ENCODE peak calls at places on chromosomes 1 and 21, in five cellular contexts. A is BJ, X is left lung, G is HL-60, I is fibroblast of mammary gland. Y is an unnamed sample.

GRCh38 chr1:192878249-192878648 is 69.4 kb downstream of the RGS2 start:
- DNase-seq in A (no peak), X (no peak), G (no peak), I (peak; percentile 62), Y (no peak)

GRCh38 chr1:2274968-2275475 is 46.9 kb downstream of the SKI start:
- DNase-seq in A (no peak), X (peak; percentile 76), G (no peak), I (no peak), Y (no peak)

GRCh38 chr1:64685942-64686341 is 58.9 kb upstream of the RAVER2 start:
- DNase-seq in A (no peak), X (no peak), G (no peak), I (no peak), Y (no peak)

GRCh38 chr21:34524671-34525601 is 12.9 kb upstream of the KCNE1 start:
- DNase-seq in A (no peak), X (no peak), G (no peak), I (peak; percentile 81), Y (no peak)

GRCh38 chr1:21931171-21932093 is 5.7 kb downstream of the HSPG2 start:
- DNase-seq in A (peak; percentile 65), X (peak; percentile 93), G (no peak), I (peak; percentile 89), Y (no peak)

GRCh38 chr1:156160744-156161181 is 7.4 kb downstream of the SEMA4A start:
- DNase-seq in A (no peak), X (peak; percentile 85), G (no peak), I (peak; percentile 58), Y (no peak)

GRCh38 chr1:84721152-84721551 is 30.9 kb upstream of the SSX2IP start:
- DNase-seq in A (peak; percentile 19), X (no peak), G (no peak), I (peak; percentile 80), Y (no peak)

GRCh38 chr1:151934048-151934493 is 24.8 kb upstream of the THEM4 start:
- DNase-seq in A (no peak), X (no peak), G (no peak), I (peak; percentile 68), Y (no peak)

GRCh38 chr1:22944656-22945055 is 28.0 kb downstream of the LACTBL1 start:
- DNase-seq in A (no peak), X (no peak), G (no peak), I (no peak), Y (no peak)

GRCh38 chr1:169142129-169142528 is 35.6 kb downstream of the ATP1B1 start:
- DNase-seq in A (no peak), X (no peak), G (no peak), I (no peak), Y (no peak)

GRCh38 chr1:59522925-59523505 is 226.1 kb downstream of the FGGY start:
- DNase-seq in A (no peak), X (no peak), G (no peak), I (no peak), Y (no peak)

GRCh38 chr21:37225440-37225839 is 41.7 kb downstream of the VPS26C start:
- DNase-seq in A (no peak), X (no peak), G (no peak), I (no peak), Y (no peak)

GRCh38 chr1:8371372-8371991 is 53.6 kb downstream of the SLC45A1 start:
- DNase-seq in A (no peak), X (no peak), G (no peak), I (peak; percentile 33), Y (no peak)

GRCh38 chr1:1014896-1015681 is 1.8 kb downstream of the ISG15 start:
- DNase-seq in A (no peak), X (no peak), G (no peak), I (no peak), Y (peak; percentile 43)

GRCh38 chr1:54564312-54565112 is 16.5 kb downstream of the ACOT11 start:
- DNase-seq in A (no peak), X (peak; percentile 87), G (no peak), I (no peak), Y (peak; percentile 24)

GRCh38 chr1:225834417-225835329 is 24.7 kb downstream of the EPHX1 start:
- DNase-seq in A (peak; percentile 39), X (no peak), G (no peak), I (peak; percentile 90), Y (no peak)

GRCh38 chr1:23149110-23149509 is 19.5 kb downstream of the LUZP1 start:
- DNase-seq in A (no peak), X (no peak), G (no peak), I (no peak), Y (no peak)

GRCh38 chr21:28537371-28538079 is 455.2 kb downstream of the LTN1 start:
- DNase-seq in A (peak; percentile 99), X (no peak), G (no peak), I (peak; percentile 100), Y (no peak)

GRCh38 chr1:76218888-76219588 is 144.5 kb downstream of the ST6GALNAC3 start:
- DNase-seq in A (no peak), X (no peak), G (no peak), I (no peak), Y (no peak)

GRCh38 chr1:151837197-151837596 is 2.4 kb downstream of the C2CD4D start:
- DNase-seq in A (no peak), X (no peak), G (no peak), I (no peak), Y (no peak)

GRCh38 chr1:225813250-225813964 is 3.5 kb downstream of the EPHX1 start:
- DNase-seq in A (no peak), X (no peak), G (peak; percentile 92), I (peak; percentile 79), Y (no peak)

GRCh38 chr1:90357980-90358379 is 359.1 kb downstream of the BARHL2 start:
- DNase-seq in A (no peak), X (no peak), G (no peak), I (no peak), Y (no peak)

GRCh38 chr21:26572668-26573381 is at the start of gene CYYR1:
- DNase-seq in A (no peak), X (peak; percentile 86), G (no peak), I (no peak), Y (no peak)

GRCh38 chr21:34701726-34702125 is 32.9 kb downstream of the CLIC6 start:
- DNase-seq in A (no peak), X (no peak), G (no peak), I (peak; percentile 84), Y (no peak)

GRCh38 chr1:175902281-175902680 is 158.9 kb upstream of the TNR start:
- DNase-seq in A (no peak), X (no peak), G (no peak), I (no peak), Y (no peak)

GRCh38 chr21:38496224-38496623 is 2.1 kb downstream of the ERG start:
- DNase-seq in A (no peak), X (no peak), G (no peak), I (no peak), Y (no peak)

GRCh38 chr1:34906225-34906624 is 23.2 kb downstream of the DLGAP3 start:
- DNase-seq in A (no peak), X (no peak), G (no peak), I (no peak), Y (no peak)

GRCh38 chr1:34907487-34908090 is 21.9 kb downstream of the DLGAP3 start:
- DNase-seq in A (no peak), X (no peak), G (no peak), I (no peak), Y (no peak)

GRCh38 chr1:34910425-34910824 is 19.0 kb downstream of the DLGAP3 start:
- DNase-seq in A (no peak), X (no peak), G (no peak), I (no peak), Y (no peak)

GRCh38 chr1:34906756-34907155 is 22.7 kb downstream of the DLGAP3 start:
- DNase-seq in A (no peak), X (no peak), G (no peak), I (no peak), Y (no peak)

GRCh38 chr1:34908369-34908768 is 21.1 kb downstream of the DLGAP3 start:
- DNase-seq in A (no peak), X (no peak), G (no peak), I (no peak), Y (no peak)
- TF ChIP-seq CTCF in A (no peak), X (no peak), G (no peak), I (no peak), Y (no peak)

GRCh38 chr1:28671254-28671780 is 2.7 kb downstream of the GMEB1 start:
- DNase-seq in A (no peak), X (peak; percentile 32), G (no peak), I (no peak), Y (no peak)

GRCh38 chr1:28663871-28664470 is 4.6 kb upstream of the GMEB1 start:
- DNase-seq in A (no peak), X (peak; percentile 19), G (no peak), I (no peak), Y (no peak)

GRCh38 chr1:28668956-28669719 is 554 bp downstream of the GMEB1 start:
- DNase-seq in A (no peak), X (peak; percentile 90), G (peak; percentile 69), I (peak; percentile 38), Y (no peak)

GRCh38 chr1:28666806-28667205 is 1.8 kb upstream of the GMEB1 start:
- DNase-seq in A (no peak), X (peak; percentile 41), G (no peak), I (no peak), Y (no peak)

DNA sequence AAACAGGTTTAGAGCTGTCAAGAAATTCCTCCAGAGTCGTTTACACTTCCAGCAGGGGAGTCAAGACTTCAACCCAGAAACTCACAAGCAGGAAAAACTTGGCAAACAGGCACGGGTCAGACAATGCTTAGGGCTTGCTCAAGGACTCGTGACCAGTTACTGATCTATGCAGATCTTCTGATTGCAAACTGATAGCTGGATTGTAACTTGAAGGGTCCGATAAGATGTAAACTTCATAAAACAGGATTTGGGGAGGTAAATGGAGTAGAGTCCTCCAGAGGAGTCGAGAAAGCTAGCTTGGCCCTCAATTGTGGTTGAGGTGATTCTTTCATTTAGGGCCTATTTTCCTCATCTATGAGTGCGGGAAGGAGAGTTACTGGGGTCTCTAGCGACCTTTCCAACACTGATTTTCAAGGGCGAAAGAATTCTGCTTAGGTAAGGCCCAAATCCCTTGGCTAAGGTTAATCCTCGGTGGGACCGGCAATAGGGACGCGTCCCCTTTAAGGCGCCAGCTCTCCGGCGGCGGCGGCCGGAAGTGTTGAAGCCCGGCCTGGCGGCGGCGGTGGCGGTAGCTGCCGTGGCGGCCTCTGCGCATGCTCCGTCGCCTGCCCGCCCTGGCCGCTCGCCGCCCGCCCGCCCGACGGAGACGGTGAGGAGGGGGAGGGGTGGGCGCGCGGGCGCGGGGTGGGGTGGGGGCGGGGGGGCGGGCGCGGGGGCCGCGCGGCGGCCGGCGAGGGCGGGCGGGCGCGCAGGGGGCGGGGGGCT is at the start of gene GMEB1:
- DNase-seq in A (no peak), X (peak; percentile 97), G (peak; percentile 61), I (peak; percentile 74), Y (peak; percentile 81)
- TF ChIP-seq CTCF in A (no peak), X (peak; percentile 42), G (no peak), I (no peak), Y (no peak)

GRCh38 chr1:68594851-68595250 is 98.0 kb upstream of the DEPDC1 start:
- DNase-seq in A (no peak), X (no peak), G (no peak), I (peak; percentile 18), Y (no peak)

GRCh38 chr1:68586766-68587165 is 89.9 kb upstream of the DEPDC1 start:
- DNase-seq in A (no peak), X (no peak), G (no peak), I (no peak), Y (no peak)

GRCh38 chr1:68585371-68585770 is 88.5 kb upstream of the DEPDC1 start:
- DNase-seq in A (no peak), X (no peak), G (no peak), I (no peak), Y (no peak)

GRCh38 chr1:68590473-68590872 is 93.6 kb upstream of the DEPDC1 start:
- DNase-seq in A (no peak), X (no peak), G (no peak), I (no peak), Y (no peak)
- TF ChIP-seq CTCF in A (no peak), X (no peak), G (no peak), I (no peak), Y (no peak)

GRCh38 chr1:203781962-203782361 is 13.5 kb upstream of the ZBED6 start:
- DNase-seq in A (no peak), X (no peak), G (no peak), I (no peak), Y (no peak)
- TF ChIP-seq CTCF in A (no peak), X (no peak), G (no peak), I (no peak), Y (no peak)

Y was measured in CD14-positive monocyte.